ENCODE peak calls at places on chromosome 5, in five cellular contexts. One of them, this sample, is unnamed.

GRCh38 chr5:33205727-33206410 is 234.9 kb upstream of the TARS1 start:
- DNase-seq in Caco-2: no peak
- DNase-seq in body of pancreas: no peak
- DNase-seq in WERI-Rb-1: no peak
- DNase-seq in dorsolateral prefrontal cortex: no peak
- DNase-seq in this sample: no peak

GRCh38 chr5:140725799-140726471 is 25.7 kb downstream of the ZMAT2 start:
- DNase-seq in Caco-2: peak; percentile 87
- DNase-seq in body of pancreas: peak; percentile 82
- DNase-seq in WERI-Rb-1: no peak
- DNase-seq in dorsolateral prefrontal cortex: no peak
- DNase-seq in this sample: no peak

GRCh38 chr5:82058710-82059109 is 86.9 kb downstream of the ATG10 start:
- DNase-seq in Caco-2: no peak
- DNase-seq in body of pancreas: no peak
- DNase-seq in WERI-Rb-1: no peak
- DNase-seq in dorsolateral prefrontal cortex: no peak
- DNase-seq in this sample: no peak

GRCh38 chr5:124741711-124742496 is 4.5 kb downstream of the ZNF608 start:
- DNase-seq in Caco-2: peak; percentile 77
- DNase-seq in body of pancreas: peak; percentile 52
- DNase-seq in WERI-Rb-1: peak; percentile 74
- DNase-seq in dorsolateral prefrontal cortex: no peak
- DNase-seq in this sample: peak; percentile 44

GRCh38 chr5:32769711-32770110 is 58.6 kb downstream of the NPR3 start:
- DNase-seq in Caco-2: no peak
- DNase-seq in body of pancreas: no peak
- DNase-seq in WERI-Rb-1: no peak
- DNase-seq in dorsolateral prefrontal cortex: no peak
- DNase-seq in this sample: no peak

GRCh38 chr5:146560205-146560812 is 44.3 kb upstream of the GPR151 start:
- DNase-seq in Caco-2: no peak
- DNase-seq in body of pancreas: peak; percentile 14
- DNase-seq in WERI-Rb-1: no peak
- DNase-seq in dorsolateral prefrontal cortex: no peak
- DNase-seq in this sample: no peak

GRCh38 chr5:143887302-143887638 is 75.3 kb downstream of the HMHB1 start:
- DNase-seq in Caco-2: no peak
- DNase-seq in body of pancreas: peak; percentile 23
- DNase-seq in WERI-Rb-1: no peak
- DNase-seq in dorsolateral prefrontal cortex: no peak
- DNase-seq in this sample: no peak

GRCh38 chr5:32581010-32581785 is 4.2 kb upstream of the SUB1 start:
- DNase-seq in Caco-2: no peak
- DNase-seq in body of pancreas: no peak
- DNase-seq in WERI-Rb-1: no peak
- DNase-seq in dorsolateral prefrontal cortex: no peak
- DNase-seq in this sample: no peak

GRCh38 chr5:94893404-94894145 is 275.1 kb downstream of the SLF1 start:
- DNase-seq in Caco-2: no peak
- DNase-seq in body of pancreas: no peak
- DNase-seq in WERI-Rb-1: no peak
- DNase-seq in dorsolateral prefrontal cortex: no peak
- DNase-seq in this sample: peak; percentile 4

GRCh38 chr5:76582252-76583162 is 40.7 kb downstream of the F2RL2 start:
- DNase-seq in Caco-2: no peak
- DNase-seq in body of pancreas: no peak
- DNase-seq in WERI-Rb-1: no peak
- DNase-seq in dorsolateral prefrontal cortex: no peak
- DNase-seq in this sample: peak; percentile 52

GRCh38 chr5:147400076-147400809 is 109.6 kb downstream of the DPYSL3 start:
- DNase-seq in Caco-2: peak; percentile 70
- DNase-seq in body of pancreas: no peak
- DNase-seq in WERI-Rb-1: no peak
- DNase-seq in dorsolateral prefrontal cortex: no peak
- DNase-seq in this sample: no peak

GRCh38 chr5:173857231-173857630 is 30.9 kb upstream of the CPEB4 start:
- DNase-seq in Caco-2: no peak
- DNase-seq in body of pancreas: no peak
- DNase-seq in WERI-Rb-1: peak; percentile 90
- DNase-seq in dorsolateral prefrontal cortex: no peak
- DNase-seq in this sample: no peak

GRCh38 chr5:131607903-131608540 is 27.0 kb downstream of the RAPGEF6 start:
- DNase-seq in Caco-2: no peak
- DNase-seq in body of pancreas: no peak
- DNase-seq in WERI-Rb-1: no peak
- DNase-seq in dorsolateral prefrontal cortex: no peak
- DNase-seq in this sample: no peak

GRCh38 chr5:153523196-153523595 is 32.7 kb downstream of the GRIA1 start:
- DNase-seq in Caco-2: no peak
- DNase-seq in body of pancreas: no peak
- DNase-seq in WERI-Rb-1: no peak
- DNase-seq in dorsolateral prefrontal cortex: no peak
- DNase-seq in this sample: no peak

GRCh38 chr5:52915176-52915875 is 73.8 kb upstream of the ITGA2 start:
- DNase-seq in Caco-2: peak; percentile 57
- DNase-seq in body of pancreas: peak; percentile 38
- DNase-seq in WERI-Rb-1: peak; percentile 52
- DNase-seq in dorsolateral prefrontal cortex: no peak
- DNase-seq in this sample: peak; percentile 41

GRCh38 chr5:173434270-173434669 is 106.1 kb upstream of the STC2 start:
- DNase-seq in Caco-2: no peak
- DNase-seq in body of pancreas: no peak
- DNase-seq in WERI-Rb-1: no peak
- DNase-seq in dorsolateral prefrontal cortex: no peak
- DNase-seq in this sample: no peak

GRCh38 chr5:58497956-58498942 is 7.0 kb downstream of the GAPT start:
- DNase-seq in Caco-2: no peak
- DNase-seq in body of pancreas: peak; percentile 59
- DNase-seq in WERI-Rb-1: peak; percentile 48
- DNase-seq in dorsolateral prefrontal cortex: no peak
- DNase-seq in this sample: no peak

GRCh38 chr5:123976393-123977029 is 464.5 kb downstream of the CSNK1G3 start:
- DNase-seq in Caco-2: no peak
- DNase-seq in body of pancreas: no peak
- DNase-seq in WERI-Rb-1: no peak
- DNase-seq in dorsolateral prefrontal cortex: no peak
- DNase-seq in this sample: peak; percentile 64

GRCh38 chr5:173298213-173298933 is 29.8 kb downstream of the STC2 start:
- DNase-seq in Caco-2: no peak
- DNase-seq in body of pancreas: no peak
- DNase-seq in WERI-Rb-1: no peak
- DNase-seq in dorsolateral prefrontal cortex: no peak
- DNase-seq in this sample: no peak

GRCh38 chr5:171261904-171262303 is 47.1 kb upstream of the TLX3 start:
- DNase-seq in Caco-2: no peak
- DNase-seq in body of pancreas: no peak
- DNase-seq in WERI-Rb-1: no peak
- DNase-seq in dorsolateral prefrontal cortex: no peak
- DNase-seq in this sample: no peak

GRCh38 chr5:150428106-150428876 is 15.6 kb upstream of the CD74 start:
- DNase-seq in Caco-2: peak; percentile 85
- DNase-seq in body of pancreas: peak; percentile 31
- DNase-seq in WERI-Rb-1: peak; percentile 24
- DNase-seq in dorsolateral prefrontal cortex: peak; percentile 67
- DNase-seq in this sample: no peak

GRCh38 chr5:72166070-72166979 is 59.0 kb downstream of the MAP1B start:
- DNase-seq in Caco-2: no peak
- DNase-seq in body of pancreas: no peak
- DNase-seq in WERI-Rb-1: peak; percentile 35
- DNase-seq in dorsolateral prefrontal cortex: no peak
- DNase-seq in this sample: no peak

GRCh38 chr5:138706655-138707480 is 46.4 kb upstream of the CTNNA1 start:
- DNase-seq in Caco-2: no peak
- DNase-seq in body of pancreas: no peak
- DNase-seq in WERI-Rb-1: no peak
- DNase-seq in dorsolateral prefrontal cortex: no peak
- DNase-seq in this sample: no peak

DNA sequence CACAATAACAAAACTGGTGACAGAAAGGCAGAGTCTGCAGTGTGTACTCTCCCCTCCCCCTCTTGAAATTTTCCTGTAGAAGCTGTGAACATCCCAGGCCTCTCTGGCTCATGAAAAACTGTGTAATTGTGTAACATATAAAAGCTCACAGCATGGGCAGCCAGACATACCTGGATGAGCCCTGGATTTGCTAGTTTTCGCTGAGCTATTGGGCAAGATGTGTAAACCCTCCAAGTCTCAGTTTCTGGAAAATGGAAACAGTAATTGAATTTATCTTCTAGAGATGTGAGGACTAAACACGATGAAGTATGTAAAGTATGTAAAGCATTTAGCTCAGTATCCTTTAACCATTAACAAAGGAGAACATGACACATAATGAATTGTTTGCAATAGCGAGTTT is 143.2 kb upstream of the ANKH start:
- DNase-seq in Caco-2: peak; percentile 49
- DNase-seq in body of pancreas: no peak
- DNase-seq in WERI-Rb-1: no peak
- DNase-seq in dorsolateral prefrontal cortex: no peak
- DNase-seq in this sample: no peak
- TF ChIP-seq CTCF in Caco-2: no peak
- TF ChIP-seq CTCF in body of pancreas: no peak
- TF ChIP-seq CTCF in WERI-Rb-1: no peak
- TF ChIP-seq CTCF in dorsolateral prefrontal cortex: no peak
- TF ChIP-seq CTCF in this sample: no peak

GRCh38 chr5:136766456-136766855 is 401.1 kb upstream of the TRPC7 start:
- DNase-seq in Caco-2: no peak
- DNase-seq in body of pancreas: no peak
- DNase-seq in WERI-Rb-1: no peak
- DNase-seq in dorsolateral prefrontal cortex: no peak
- DNase-seq in this sample: no peak

GRCh38 chr5:136768457-136768856 is 403.1 kb upstream of the TRPC7 start:
- DNase-seq in Caco-2: no peak
- DNase-seq in body of pancreas: no peak
- DNase-seq in WERI-Rb-1: no peak
- DNase-seq in dorsolateral prefrontal cortex: no peak
- DNase-seq in this sample: no peak

GRCh38 chr5:136772541-136772940 is 407.2 kb upstream of the TRPC7 start:
- DNase-seq in Caco-2: no peak
- DNase-seq in body of pancreas: no peak
- DNase-seq in WERI-Rb-1: no peak
- DNase-seq in dorsolateral prefrontal cortex: no peak
- DNase-seq in this sample: no peak

GRCh38 chr5:136769900-136770684 is 404.7 kb upstream of the TRPC7 start:
- DNase-seq in Caco-2: peak; percentile 78
- DNase-seq in body of pancreas: peak; percentile 68
- DNase-seq in WERI-Rb-1: peak; percentile 75
- DNase-seq in dorsolateral prefrontal cortex: peak; percentile 66
- DNase-seq in this sample: peak; percentile 62

DNA sequence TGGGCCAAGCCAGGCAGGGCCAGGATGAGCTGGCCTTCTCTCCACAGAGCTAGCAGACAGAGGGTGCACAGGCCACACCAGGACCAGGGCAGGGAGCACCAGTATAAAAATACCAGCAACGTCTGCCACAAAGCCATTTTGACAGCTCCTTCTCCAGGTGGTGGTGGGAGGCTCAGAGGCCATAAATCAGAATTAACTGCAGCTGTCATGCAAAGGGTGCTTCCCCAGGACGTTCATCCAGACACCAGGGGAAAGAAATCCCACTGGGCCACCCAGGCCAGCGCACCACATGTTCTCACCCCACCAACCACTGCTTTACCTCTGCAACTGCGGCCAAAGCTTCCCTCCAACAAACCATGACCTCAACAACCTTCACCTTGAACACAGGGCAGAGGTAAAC is 403.7 kb upstream of the TRPC7 start:
- DNase-seq in Caco-2: no peak
- DNase-seq in body of pancreas: no peak
- DNase-seq in WERI-Rb-1: peak; percentile 81
- DNase-seq in dorsolateral prefrontal cortex: no peak
- DNase-seq in this sample: no peak
- TF ChIP-seq CTCF in Caco-2: no peak
- TF ChIP-seq CTCF in body of pancreas: no peak
- TF ChIP-seq CTCF in WERI-Rb-1: no peak
- TF ChIP-seq CTCF in dorsolateral prefrontal cortex: no peak
- TF ChIP-seq CTCF in this sample: no peak

DNA sequence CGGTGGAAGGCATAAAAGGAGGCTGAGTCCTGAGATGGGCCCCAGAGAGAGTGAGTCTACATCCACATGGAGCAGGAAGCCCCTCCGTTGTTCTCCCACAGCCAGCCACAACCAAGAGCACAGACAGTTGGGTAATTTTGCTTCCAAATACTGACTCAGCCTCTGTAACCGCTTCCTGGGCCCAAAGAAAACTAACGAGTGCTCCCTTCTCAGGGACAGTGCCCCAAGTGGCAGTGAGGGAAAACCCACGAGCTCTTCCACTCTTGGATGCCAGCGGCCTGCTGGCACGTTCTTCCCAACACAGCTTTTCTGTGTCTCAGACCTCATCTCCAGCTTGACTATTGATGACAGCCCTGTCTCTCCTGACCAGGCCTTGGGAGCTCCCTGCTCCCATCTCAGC is 207.6 kb downstream of the FSTL4 start:
- DNase-seq in Caco-2: no peak
- DNase-seq in body of pancreas: no peak
- DNase-seq in WERI-Rb-1: no peak
- DNase-seq in dorsolateral prefrontal cortex: no peak
- DNase-seq in this sample: no peak
- TF ChIP-seq CTCF in Caco-2: no peak
- TF ChIP-seq CTCF in body of pancreas: no peak
- TF ChIP-seq CTCF in WERI-Rb-1: peak; percentile 41
- TF ChIP-seq CTCF in dorsolateral prefrontal cortex: no peak
- TF ChIP-seq CTCF in this sample: peak; percentile 37

GRCh38 chr5:177380805-177381126 is 3.5 kb upstream of the SLC34A1 start:
- DNase-seq in Caco-2: no peak
- DNase-seq in body of pancreas: no peak
- DNase-seq in WERI-Rb-1: no peak
- DNase-seq in dorsolateral prefrontal cortex: no peak
- DNase-seq in this sample: no peak

GRCh38 chr5:177383181-177383580 is 1.1 kb upstream of the SLC34A1 start:
- DNase-seq in Caco-2: no peak
- DNase-seq in body of pancreas: no peak
- DNase-seq in WERI-Rb-1: no peak
- DNase-seq in dorsolateral prefrontal cortex: no peak
- DNase-seq in this sample: no peak

GRCh38 chr5:177384134-177384533 is at the start of gene SLC34A1:
- DNase-seq in Caco-2: no peak
- DNase-seq in body of pancreas: no peak
- DNase-seq in WERI-Rb-1: no peak
- DNase-seq in dorsolateral prefrontal cortex: no peak
- DNase-seq in this sample: no peak

GRCh38 chr5:177385720-177386119 is 1.5 kb downstream of the SLC34A1 start:
- DNase-seq in Caco-2: no peak
- DNase-seq in body of pancreas: no peak
- DNase-seq in WERI-Rb-1: no peak
- DNase-seq in dorsolateral prefrontal cortex: no peak
- DNase-seq in this sample: no peak

DNA sequence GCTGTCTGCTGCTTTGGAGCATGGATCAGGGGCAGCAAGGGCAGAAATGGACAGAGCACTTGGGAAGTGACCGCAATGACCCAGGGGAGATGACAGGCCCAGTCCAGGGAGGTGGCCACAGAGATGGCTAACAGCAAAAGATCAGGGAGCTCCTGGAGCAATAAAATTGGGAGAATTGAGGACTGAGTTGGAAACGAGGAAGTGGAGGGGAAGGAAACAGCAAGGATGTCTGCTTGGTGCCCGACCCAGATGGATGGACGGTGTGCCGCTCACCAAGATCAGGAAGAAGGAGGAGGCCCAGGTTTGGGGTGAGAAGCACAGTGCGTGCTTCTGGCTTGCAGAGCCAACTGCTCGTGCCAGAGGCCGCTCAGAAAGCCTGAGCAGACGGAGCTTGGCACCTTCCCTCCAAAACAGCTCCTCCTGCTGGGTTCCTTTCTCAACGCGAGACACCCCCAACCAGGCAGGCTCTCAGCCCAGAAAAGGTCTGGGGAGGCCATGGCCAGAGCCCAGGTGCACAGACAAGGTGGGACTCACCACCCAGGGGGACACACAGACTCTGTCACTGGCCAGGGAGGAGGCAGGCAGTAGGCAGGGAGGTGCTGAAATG is 1.7 kb upstream of the SLC34A1 start:
- DNase-seq in Caco-2: no peak
- DNase-seq in body of pancreas: peak; percentile 67
- DNase-seq in WERI-Rb-1: no peak
- DNase-seq in dorsolateral prefrontal cortex: no peak
- DNase-seq in this sample: peak; percentile 54
- TF ChIP-seq CTCF in Caco-2: no peak
- TF ChIP-seq CTCF in body of pancreas: peak; percentile 37
- TF ChIP-seq CTCF in WERI-Rb-1: peak; percentile 43
- TF ChIP-seq CTCF in dorsolateral prefrontal cortex: no peak
- TF ChIP-seq CTCF in this sample: peak; percentile 66